ENCODE peak calls at places on chromosomes 3 and 15, in ten cellular contexts. R is T-cell; G is naive thymus-derived CD4-positive, alpha-beta T cell; Z is activated CD4-positive, alpha-beta T cell treated with anti-CD3 and anti-CD28 coated beads, Interleukin-2, amount 10 ng/mL, durations not matched to agents 7 days and 5 days; P is effector memory CD8-positive, alpha-beta T cell; S is DMS153; T is GM12892; O is stimulated activated CD8-positive, alpha-beta memory T cell treated with anti-CD3 and anti-CD28 coated beads, Interleukin-4, amount 100 ng/mL, for 1 hour; M is RWPE1; C is endothelial cell. V is an unnamed sample.

GRCh38 chr3:148360046-148360445 is 337.7 kb upstream of the AGTR1 start:
- DNase-seq in R (no peak), G (no peak), Z (no peak), P (no peak), S (no peak), T (no peak), O (no peak), M (no peak), C (no peak), V (no peak)

GRCh38 chr3:23256741-23257435 is 53.8 kb downstream of the UBE2E2 start:
- DNase-seq in R (no peak), G (no peak), Z (no peak), P (no peak), S (no peak), T (no peak), O (no peak), M (no peak), C (no peak), V (no peak)

GRCh38 chr15:89761929-89762328 is 10.9 kb upstream of the MESP1 start:
- DNase-seq in R (no peak), G (no peak), Z (no peak), P (no peak), S (no peak), T (no peak), O (no peak), M (no peak), C (no peak), V (no peak)

GRCh38 chr3:130576571-130577266 is 59.7 kb downstream of the COL6A6 start:
- DNase-seq in R (no peak), G (no peak), Z (no peak), P (no peak), S (no peak), T (no peak), O (no peak), M (no peak), C (no peak), V (peak; percentile 26)

GRCh38 chr3:197229836-197230235 is 68.6 kb downstream of the DLG1 start:
- DNase-seq in R (no peak), G (no peak), Z (no peak), P (no peak), S (no peak), T (no peak), O (no peak), M (no peak), C (no peak), V (no peak)

GRCh38 chr3:129038121-129038855 is 22.3 kb upstream of the GP9 start:
- DNase-seq in R (no peak), G (no peak), Z (no peak), P (no peak), S (no peak), T (no peak), O (no peak), M (no peak), C (no peak), V (no peak)

GRCh38 chr3:143594217-143594616 is 254.1 kb downstream of the SLC9A9 start:
- DNase-seq in R (no peak), G (no peak), Z (no peak), P (no peak), S (no peak), T (no peak), O (no peak), M (no peak), C (no peak), V (peak; percentile 41)

GRCh38 chr3:52433328-52434060 is 11.4 kb downstream of the SEMA3G start:
- DNase-seq in R (no peak), G (no peak), Z (no peak), P (no peak), S (no peak), T (no peak), O (no peak), M (no peak), C (no peak), V (peak; percentile 60)

GRCh38 chr3:195546130-195546560 is 3.0 kb upstream of the PPP1R2 start:
- DNase-seq in R (no peak), G (peak; percentile 38), Z (no peak), P (no peak), S (no peak), T (no peak), O (no peak), M (peak; percentile 82), C (no peak), V (peak; percentile 44)

GRCh38 chr3:46711770-46712169 is 5.9 kb downstream of the PRSS50 start:
- DNase-seq in R (no peak), G (no peak), Z (no peak), P (no peak), S (no peak), T (no peak), O (no peak), M (no peak), C (no peak), V (no peak)

GRCh38 chr3:23324745-23325144 is 121.6 kb downstream of the UBE2E2 start:
- DNase-seq in R (no peak), G (no peak), Z (no peak), P (no peak), S (no peak), T (no peak), O (no peak), M (peak; percentile 20), C (no peak), V (peak; percentile 39)

GRCh38 chr3:136772709-136773108 is 20.5 kb upstream of the STAG1 start:
- DNase-seq in R (no peak), G (no peak), Z (no peak), P (no peak), S (no peak), T (no peak), O (no peak), M (peak; percentile 60), C (no peak), V (no peak)

GRCh38 chr3:142027713-142028112 is 121.6 kb downstream of the TFDP2 start:
- DNase-seq in R (no peak), G (peak; percentile 31), Z (peak; percentile 37), P (no peak), S (peak; percentile 60), T (no peak), O (no peak), M (peak; percentile 42), C (no peak), V (no peak)

GRCh38 chr15:85785887-85786777 is 8.6 kb downstream of the KLHL25 start:
- DNase-seq in R (no peak), G (no peak), Z (no peak), P (no peak), S (peak; percentile 56), T (no peak), O (no peak), M (peak; percentile 89), C (no peak), V (peak; percentile 37)

GRCh38 chr3:101603184-101603583 is 29.2 kb downstream of the PCNP start:
- DNase-seq in R (no peak), G (no peak), Z (no peak), P (no peak), S (no peak), T (no peak), O (no peak), M (no peak), C (no peak), V (no peak)

GRCh38 chr3:157290761-157291160 is 130.8 kb upstream of the CCNL1 start:
- DNase-seq in R (no peak), G (no peak), Z (no peak), P (no peak), S (no peak), T (no peak), O (no peak), M (no peak), C (no peak), V (peak; percentile 83)

GRCh38 chr3:25471081-25471768 is 43.2 kb downstream of the RARB start:
- DNase-seq in R (no peak), G (no peak), Z (no peak), P (no peak), S (no peak), T (no peak), O (no peak), M (no peak), C (no peak), V (peak; percentile 86)

GRCh38 chr3:69391554-69391953 is 5.7 kb upstream of the FRMD4B start:
- DNase-seq in R (no peak), G (no peak), Z (no peak), P (no peak), S (no peak), T (no peak), O (no peak), M (no peak), C (no peak), V (no peak)

GRCh38 chr15:39140060-39140604 is 440.7 kb upstream of the THBS1 start:
- DNase-seq in R (no peak), G (peak; percentile 24), Z (no peak), P (no peak), S (no peak), T (no peak), O (no peak), M (no peak), C (peak; percentile 41), V (peak; percentile 93)

GRCh38 chr3:194134231-194134756 is 1.7 kb upstream of the HES1 start:
- DNase-seq in R (peak; percentile 22), G (peak; percentile 75), Z (peak; percentile 35), P (peak; percentile 28), S (peak; percentile 61), T (peak; percentile 32), O (no peak), M (no peak), C (peak; percentile 69), V (peak; percentile 88)

V was measured in fibroblast of villous mesenchyme.